ENCODE peak calls at places on chromosome 22, in seven cellular contexts. Q is KBM-7; O is CD8-positive, alpha-beta memory T cell; R is NCI-H774; W is SHP77; G is hepatic stellate cell; Z is breast epithelium. I is an unnamed sample.
A peak's percentile ranks its signal among the peaks of the same experiment; 100 is the strongest.

GRCh38 chr22:31695423-31695822 is 33.4 kb upstream of the PISD start:
- DNase-seq in Q (peak; percentile 11), O (no peak), R (no peak), W (no peak), G (no peak), Z (no peak), I (no peak)

GRCh38 chr22:42127606-42128005 is 3.0 kb downstream of the CYP2D6 start:
- DNase-seq in Q (no peak), O (no peak), R (no peak), W (no peak), G (no peak), Z (no peak), I (no peak)

GRCh38 chr22:38077595-38077994 is 6.4 kb downstream of the SLC16A8 start:
- DNase-seq in Q (no peak), O (no peak), R (no peak), W (no peak), G (no peak), Z (no peak), I (no peak)

GRCh38 chr22:49960967-49961600 is 512 bp downstream of the PIM3 start:
- DNase-seq in Q (no peak), O (no peak), R (no peak), W (no peak), G (no peak), Z (peak; percentile 53), I (peak; percentile 76)

GRCh38 chr22:49553518-49554295 is 274.0 kb downstream of the BRD1 start:
- DNase-seq in Q (no peak), O (no peak), R (no peak), W (no peak), G (no peak), Z (no peak), I (no peak)

GRCh38 chr22:18070556-18071306 is 7.1 kb upstream of the PEX26 start:
- DNase-seq in Q (no peak), O (no peak), R (no peak), W (no peak), G (no peak), Z (peak; percentile 68), I (no peak)

GRCh38 chr22:37197451-37198289 is 9.6 kb upstream of the C1QTNF6 start:
- DNase-seq in Q (no peak), O (no peak), R (no peak), W (no peak), G (no peak), Z (peak; percentile 77), I (no peak)

GRCh38 chr22:26887916-26888315 is 230.5 kb downstream of the MIAT start:
- DNase-seq in Q (no peak), O (no peak), R (no peak), W (no peak), G (no peak), Z (no peak), I (no peak)

GRCh38 chr22:19576460-19577421 is 52.5 kb upstream of the CLDN5 start:
- DNase-seq in Q (peak; percentile 77), O (no peak), R (no peak), W (no peak), G (peak; percentile 51), Z (no peak), I (no peak)

GRCh38 chr22:36577019-36577418 is 48.1 kb upstream of the EIF3D start:
- DNase-seq in Q (no peak), O (no peak), R (no peak), W (no peak), G (peak; percentile 81), Z (no peak), I (no peak)

GRCh38 chr22:43399338-43399979 is 12.4 kb upstream of the MPPED1 start:
- DNase-seq in Q (no peak), O (no peak), R (no peak), W (peak; percentile 78), G (no peak), Z (no peak), I (no peak)

GRCh38 chr22:29587938-29588699 is 7.2 kb upstream of the NIPSNAP1 start:
- DNase-seq in Q (no peak), O (no peak), R (no peak), W (no peak), G (peak; percentile 40), Z (no peak), I (no peak)

GRCh38 chr22:20201837-20202392 is 51.1 kb upstream of the CCDC188 start:
- DNase-seq in Q (no peak), O (no peak), R (no peak), W (no peak), G (no peak), Z (no peak), I (no peak)

GRCh38 chr22:39318507-39319283 is 728 bp downstream of the RPL3 start:
- DNase-seq in Q (peak; percentile 45), O (peak; percentile 30), R (no peak), W (no peak), G (no peak), Z (peak; percentile 41), I (no peak)

GRCh38 chr22:19731736-19732135 is 8.4 kb downstream of the GP1BB start:
- DNase-seq in Q (no peak), O (no peak), R (no peak), W (no peak), G (no peak), Z (no peak), I (no peak)

GRCh38 chr22:46070215-46070721 is 80.1 kb upstream of the PPARA start:
- DNase-seq in Q (no peak), O (no peak), R (no peak), W (no peak), G (no peak), Z (no peak), I (peak; percentile 33)

GRCh38 chr22:20912494-20912893 is 4.7 kb upstream of the CRKL start:
- DNase-seq in Q (no peak), O (no peak), R (no peak), W (no peak), G (no peak), Z (no peak), I (no peak)

GRCh38 chr22:50445071-50445879 is 29.6 kb downstream of the SBF1 start:
- DNase-seq in Q (no peak), O (peak; percentile 49), R (no peak), W (no peak), G (no peak), Z (no peak), I (peak; percentile 6)

GRCh38 chr22:41513391-41513790 is 30.9 kb downstream of the POLR3H start:
- DNase-seq in Q (no peak), O (no peak), R (no peak), W (no peak), G (no peak), Z (no peak), I (no peak)

GRCh38 chr22:32684822-32685187 is 116.7 kb upstream of the TIMP3 start:
- DNase-seq in Q (no peak), O (no peak), R (no peak), W (no peak), G (no peak), Z (no peak), I (no peak)

GRCh38 chr22:40668611-40669390 is 10.5 kb upstream of the MCHR1 start:
- DNase-seq in Q (peak; percentile 50), O (no peak), R (no peak), W (no peak), G (peak; percentile 84), Z (no peak), I (no peak)

GRCh38 chr22:24801906-24802504 is 4.0 kb upstream of the SGSM1 start:
- DNase-seq in Q (no peak), O (no peak), R (no peak), W (no peak), G (no peak), Z (no peak), I (no peak)

GRCh38 chr22:45470871-45471270 is 31.8 kb upstream of the FBLN1 start:
- DNase-seq in Q (no peak), O (no peak), R (no peak), W (no peak), G (no peak), Z (no peak), I (no peak)

GRCh38 chr22:38725900-38726655 is 20.3 kb downstream of the GTPBP1 start:
- DNase-seq in Q (no peak), O (no peak), R (no peak), W (no peak), G (no peak), Z (no peak), I (no peak)

GRCh38 chr22:49930596-49931412 is 12.4 kb downstream of the CRELD2 start:
- DNase-seq in Q (peak; percentile 94), O (no peak), R (peak; percentile 29), W (peak; percentile 81), G (peak; percentile 82), Z (peak; percentile 93), I (peak; percentile 89)

GRCh38 chr22:40019681-40020080 is 24.9 kb downstream of the FAM83F start:
- DNase-seq in Q (no peak), O (no peak), R (no peak), W (no peak), G (no peak), Z (no peak), I (no peak)

GRCh38 chr22:31776231-31776630 is 22.4 kb downstream of the DEPDC5 start:
- DNase-seq in Q (no peak), O (no peak), R (no peak), W (no peak), G (no peak), Z (no peak), I (no peak)

GRCh38 chr22:42932857-42933782 is 76.0 kb upstream of the ARFGAP3 start:
- DNase-seq in Q (peak; percentile 86), O (no peak), R (no peak), W (no peak), G (no peak), Z (no peak), I (peak; percentile 86)

GRCh38 chr22:21446827-21447690 is 20.1 kb upstream of the TMEM191C start:
- DNase-seq in Q (no peak), O (no peak), R (no peak), W (no peak), G (no peak), Z (no peak), I (peak; percentile 43)

I was measured in ascending aorta.